ENCODE peak calls at places on chromosomes 6 and 20, in six cellular contexts. One of them, this sample, is unnamed.

GRCh38 chr6:130377371-130377770 is 11.6 kb downstream of the TMEM200A start:
- DNase-seq in heart right ventricle: no peak
- DNase-seq in HEK293T: no peak
- DNase-seq in ascending aorta: no peak
- DNase-seq in cardiac muscle cell: no peak
- DNase-seq in right cardiac atrium: no peak
- DNase-seq in this sample: no peak

GRCh38 chr6:148885154-148885870 is 138.5 kb downstream of the UST start:
- DNase-seq in right cardiac atrium: no peak
- DNase-seq in HEK293T: no peak
- DNase-seq in ascending aorta: no peak
- DNase-seq in cardiac muscle cell: no peak
- DNase-seq in heart right ventricle: no peak
- DNase-seq in this sample: no peak

GRCh38 chr6:116887168-116887567 is 10.1 kb downstream of the RFX6 start:
- DNase-seq in ascending aorta: no peak
- DNase-seq in heart right ventricle: no peak
- DNase-seq in HEK293T: no peak
- DNase-seq in right cardiac atrium: no peak
- DNase-seq in cardiac muscle cell: no peak
- DNase-seq in this sample: no peak

GRCh38 chr20:3576363-3576762 is 86.8 kb downstream of the GFRA4 start:
- DNase-seq in heart right ventricle: no peak
- DNase-seq in HEK293T: no peak
- DNase-seq in right cardiac atrium: no peak
- DNase-seq in ascending aorta: no peak
- DNase-seq in cardiac muscle cell: no peak
- DNase-seq in this sample: no peak

GRCh38 chr6:79797105-79797504 is 150.2 kb downstream of the ELOVL4 start:
- DNase-seq in cardiac muscle cell: no peak
- DNase-seq in HEK293T: no peak
- DNase-seq in heart right ventricle: no peak
- DNase-seq in ascending aorta: no peak
- DNase-seq in right cardiac atrium: no peak
- DNase-seq in this sample: no peak

GRCh38 chr6:17725083-17725482 is 18.4 kb upstream of the NUP153 start:
- DNase-seq in heart right ventricle: peak; percentile 66
- DNase-seq in ascending aorta: peak; percentile 50
- DNase-seq in cardiac muscle cell: peak; percentile 35
- DNase-seq in right cardiac atrium: peak; percentile 60
- DNase-seq in HEK293T: peak; percentile 47
- DNase-seq in this sample: no peak

GRCh38 chr6:110116258-110116657 is 63.2 kb downstream of the WASF1 start:
- DNase-seq in heart right ventricle: no peak
- DNase-seq in right cardiac atrium: no peak
- DNase-seq in ascending aorta: no peak
- DNase-seq in HEK293T: no peak
- DNase-seq in cardiac muscle cell: no peak
- DNase-seq in this sample: no peak

GRCh38 chr6:98947411-98948292 is at the start of gene FBXL4:
- DNase-seq in heart right ventricle: peak; percentile 86
- DNase-seq in right cardiac atrium: peak; percentile 90
- DNase-seq in cardiac muscle cell: peak; percentile 90
- DNase-seq in HEK293T: peak; percentile 94
- DNase-seq in ascending aorta: peak; percentile 88
- DNase-seq in this sample: no peak

GRCh38 chr6:142885182-142885867 is 59.7 kb downstream of the HIVEP2 start:
- DNase-seq in HEK293T: peak; percentile 58
- DNase-seq in heart right ventricle: peak; percentile 61
- DNase-seq in right cardiac atrium: no peak
- DNase-seq in cardiac muscle cell: peak; percentile 92
- DNase-seq in ascending aorta: peak; percentile 80
- DNase-seq in this sample: peak; percentile 100

GRCh38 chr6:158853872-158854213 is 34.7 kb upstream of the EZR start:
- DNase-seq in cardiac muscle cell: no peak
- DNase-seq in HEK293T: no peak
- DNase-seq in heart right ventricle: no peak
- DNase-seq in right cardiac atrium: no peak
- DNase-seq in ascending aorta: no peak
- DNase-seq in this sample: no peak

GRCh38 chr20:46752639-46753235 is 43.3 kb downstream of the SLC2A10 start:
- DNase-seq in HEK293T: peak; percentile 47
- DNase-seq in cardiac muscle cell: peak; percentile 78
- DNase-seq in heart right ventricle: peak; percentile 33
- DNase-seq in ascending aorta: peak; percentile 78
- DNase-seq in right cardiac atrium: peak; percentile 49
- DNase-seq in this sample: no peak

GRCh38 chr20:11083841-11084240 is 410.0 kb upstream of the JAG1 start:
- DNase-seq in right cardiac atrium: no peak
- DNase-seq in ascending aorta: no peak
- DNase-seq in heart right ventricle: no peak
- DNase-seq in HEK293T: no peak
- DNase-seq in cardiac muscle cell: no peak
- DNase-seq in this sample: peak; percentile 22

GRCh38 chr6:34243901-34244884 is 4.6 kb downstream of the SMIM29 start:
- DNase-seq in ascending aorta: peak; percentile 92
- DNase-seq in heart right ventricle: peak; percentile 53
- DNase-seq in cardiac muscle cell: no peak
- DNase-seq in HEK293T: peak; percentile 13
- DNase-seq in right cardiac atrium: peak; percentile 82
- DNase-seq in this sample: peak; percentile 64

GRCh38 chr20:30812739-30813411 is 444.6 kb upstream of the DEFB115 start:
- DNase-seq in ascending aorta: no peak
- DNase-seq in right cardiac atrium: no peak
- DNase-seq in HEK293T: no peak
- DNase-seq in cardiac muscle cell: no peak
- DNase-seq in heart right ventricle: no peak
- DNase-seq in this sample: no peak

GRCh38 chr6:33053230-33053629 is 20.2 kb downstream of the HLA-DPA1 start:
- DNase-seq in ascending aorta: no peak
- DNase-seq in HEK293T: no peak
- DNase-seq in cardiac muscle cell: no peak
- DNase-seq in heart right ventricle: no peak
- DNase-seq in right cardiac atrium: no peak
- DNase-seq in this sample: no peak

GRCh38 chr6:166632731-166633130 is 5.7 kb upstream of the RPS6KA2 start:
- DNase-seq in ascending aorta: peak; percentile 59
- DNase-seq in cardiac muscle cell: no peak
- DNase-seq in right cardiac atrium: no peak
- DNase-seq in HEK293T: no peak
- DNase-seq in heart right ventricle: no peak
- DNase-seq in this sample: no peak

GRCh38 chr20:50467618-50468373 is 42.4 kb upstream of the PTPN1 start:
- DNase-seq in heart right ventricle: no peak
- DNase-seq in right cardiac atrium: no peak
- DNase-seq in cardiac muscle cell: peak; percentile 39
- DNase-seq in HEK293T: peak; percentile 65
- DNase-seq in ascending aorta: no peak
- DNase-seq in this sample: no peak

GRCh38 chr6:150902142-150902800 is 36.8 kb downstream of the MTHFD1L start:
- DNase-seq in ascending aorta: no peak
- DNase-seq in cardiac muscle cell: peak; percentile 17
- DNase-seq in HEK293T: no peak
- DNase-seq in right cardiac atrium: no peak
- DNase-seq in heart right ventricle: no peak
- DNase-seq in this sample: no peak

GRCh38 chr6:163170294-163170883 is 244.1 kb upstream of the QKI start:
- DNase-seq in cardiac muscle cell: no peak
- DNase-seq in right cardiac atrium: no peak
- DNase-seq in heart right ventricle: no peak
- DNase-seq in HEK293T: peak; percentile 60
- DNase-seq in ascending aorta: no peak
- DNase-seq in this sample: no peak

GRCh38 chr6:53439556-53439955 is 90.8 kb upstream of the ELOVL5 start:
- DNase-seq in cardiac muscle cell: no peak
- DNase-seq in HEK293T: no peak
- DNase-seq in heart right ventricle: no peak
- DNase-seq in right cardiac atrium: no peak
- DNase-seq in ascending aorta: no peak
- DNase-seq in this sample: no peak

GRCh38 chr6:112439010-112439409 is 91.9 kb downstream of the RFPL4B start:
- DNase-seq in HEK293T: no peak
- DNase-seq in ascending aorta: no peak
- DNase-seq in heart right ventricle: no peak
- DNase-seq in right cardiac atrium: no peak
- DNase-seq in cardiac muscle cell: peak; percentile 34
- DNase-seq in this sample: no peak

GRCh38 chr6:29744131-29744530 is 20.9 kb downstream of the HLA-F start:
- DNase-seq in heart right ventricle: no peak
- DNase-seq in HEK293T: no peak
- DNase-seq in right cardiac atrium: no peak
- DNase-seq in cardiac muscle cell: no peak
- DNase-seq in ascending aorta: peak; percentile 25
- DNase-seq in this sample: no peak

GRCh38 chr6:40706222-40706621 is 119.1 kb upstream of the LRFN2 start:
- DNase-seq in cardiac muscle cell: no peak
- DNase-seq in heart right ventricle: no peak
- DNase-seq in HEK293T: no peak
- DNase-seq in ascending aorta: no peak
- DNase-seq in right cardiac atrium: no peak
- DNase-seq in this sample: no peak

GRCh38 chr6:75334266-75335040 is 49.9 kb upstream of the TMEM30A start:
- DNase-seq in heart right ventricle: peak; percentile 22
- DNase-seq in ascending aorta: no peak
- DNase-seq in HEK293T: peak; percentile 49
- DNase-seq in cardiac muscle cell: peak; percentile 30
- DNase-seq in right cardiac atrium: no peak
- DNase-seq in this sample: no peak

GRCh38 chr6:53615633-53616449 is 49.7 kb downstream of the KLHL31 start:
- DNase-seq in right cardiac atrium: no peak
- DNase-seq in HEK293T: no peak
- DNase-seq in heart right ventricle: no peak
- DNase-seq in ascending aorta: no peak
- DNase-seq in cardiac muscle cell: no peak
- DNase-seq in this sample: peak; percentile 99

GRCh38 chr6:85404497-85405174 is 45.2 kb upstream of the NT5E start:
- DNase-seq in heart right ventricle: no peak
- DNase-seq in ascending aorta: peak; percentile 73
- DNase-seq in cardiac muscle cell: no peak
- DNase-seq in right cardiac atrium: peak; percentile 25
- DNase-seq in HEK293T: no peak
- DNase-seq in this sample: peak; percentile 42